ENCODE peak calls at places on chromosomes 1 and 21, in nine cellular contexts. One of them, this sample, is unnamed.

GRCh38 chr1:19644761-19645543 is 841 bp downstream of the NBL1 start:
- DNase-seq in brain microvascular endothelial cell: no peak
- DNase-seq in posterior cingulate gyrus: no peak
- DNase-seq in activated naive CD4-positive, alpha-beta T cell: peak; percentile 35
- DNase-seq in DMS79: no peak
- DNase-seq in stimulated activated CD4-positive, alpha-beta T cell treated with anti-CD3 and anti-CD28 coated beads, Interleukin-15, amount 100 ng/mL, for 24 hours: peak; percentile 72
- DNase-seq in non-pigmented ciliary epithelial cell: no peak
- DNase-seq in upper lobe of right lung: no peak
- DNase-seq in endodermal cell: peak; percentile 80
- DNase-seq in this sample: peak; percentile 57

GRCh38 chr1:238254935-238255334 is 364.2 kb upstream of the ZP4 start:
- DNase-seq in activated naive CD4-positive, alpha-beta T cell: no peak
- DNase-seq in upper lobe of right lung: no peak
- DNase-seq in non-pigmented ciliary epithelial cell: no peak
- DNase-seq in DMS79: no peak
- DNase-seq in stimulated activated CD4-positive, alpha-beta T cell treated with anti-CD3 and anti-CD28 coated beads, Interleukin-15, amount 100 ng/mL, for 24 hours: no peak
- DNase-seq in brain microvascular endothelial cell: no peak
- DNase-seq in posterior cingulate gyrus: no peak
- DNase-seq in endodermal cell: no peak
- DNase-seq in this sample: no peak

GRCh38 chr1:46535063-46535462 is 16.4 kb downstream of the KNCN start:
- DNase-seq in upper lobe of right lung: no peak
- DNase-seq in stimulated activated CD4-positive, alpha-beta T cell treated with anti-CD3 and anti-CD28 coated beads, Interleukin-15, amount 100 ng/mL, for 24 hours: peak; percentile 43
- DNase-seq in non-pigmented ciliary epithelial cell: no peak
- DNase-seq in DMS79: no peak
- DNase-seq in activated naive CD4-positive, alpha-beta T cell: no peak
- DNase-seq in brain microvascular endothelial cell: no peak
- DNase-seq in endodermal cell: peak; percentile 71
- DNase-seq in posterior cingulate gyrus: no peak
- DNase-seq in this sample: no peak

GRCh38 chr1:154624756-154625643 is 17.0 kb upstream of the ADAR start:
- DNase-seq in stimulated activated CD4-positive, alpha-beta T cell treated with anti-CD3 and anti-CD28 coated beads, Interleukin-15, amount 100 ng/mL, for 24 hours: no peak
- DNase-seq in posterior cingulate gyrus: no peak
- DNase-seq in endodermal cell: no peak
- DNase-seq in non-pigmented ciliary epithelial cell: peak; percentile 90
- DNase-seq in activated naive CD4-positive, alpha-beta T cell: no peak
- DNase-seq in DMS79: no peak
- DNase-seq in upper lobe of right lung: no peak
- DNase-seq in brain microvascular endothelial cell: peak; percentile 88
- DNase-seq in this sample: no peak

GRCh38 chr1:241485554-241485992 is 34.0 kb downstream of the FH start:
- DNase-seq in endodermal cell: peak; percentile 56
- DNase-seq in DMS79: no peak
- DNase-seq in stimulated activated CD4-positive, alpha-beta T cell treated with anti-CD3 and anti-CD28 coated beads, Interleukin-15, amount 100 ng/mL, for 24 hours: no peak
- DNase-seq in upper lobe of right lung: no peak
- DNase-seq in posterior cingulate gyrus: no peak
- DNase-seq in brain microvascular endothelial cell: peak; percentile 18
- DNase-seq in activated naive CD4-positive, alpha-beta T cell: no peak
- DNase-seq in non-pigmented ciliary epithelial cell: no peak
- DNase-seq in this sample: no peak

GRCh38 chr1:235553063-235553675 is 48.9 kb upstream of the B3GALNT2 start:
- DNase-seq in brain microvascular endothelial cell: no peak
- DNase-seq in non-pigmented ciliary epithelial cell: no peak
- DNase-seq in DMS79: no peak
- DNase-seq in endodermal cell: no peak
- DNase-seq in posterior cingulate gyrus: no peak
- DNase-seq in stimulated activated CD4-positive, alpha-beta T cell treated with anti-CD3 and anti-CD28 coated beads, Interleukin-15, amount 100 ng/mL, for 24 hours: no peak
- DNase-seq in activated naive CD4-positive, alpha-beta T cell: no peak
- DNase-seq in upper lobe of right lung: no peak
- DNase-seq in this sample: no peak

GRCh38 chr1:26405281-26405915 is 5.2 kb upstream of the LIN28A start:
- DNase-seq in DMS79: no peak
- DNase-seq in activated naive CD4-positive, alpha-beta T cell: no peak
- DNase-seq in upper lobe of right lung: no peak
- DNase-seq in endodermal cell: no peak
- DNase-seq in posterior cingulate gyrus: no peak
- DNase-seq in stimulated activated CD4-positive, alpha-beta T cell treated with anti-CD3 and anti-CD28 coated beads, Interleukin-15, amount 100 ng/mL, for 24 hours: no peak
- DNase-seq in brain microvascular endothelial cell: peak; percentile 63
- DNase-seq in non-pigmented ciliary epithelial cell: peak; percentile 63
- DNase-seq in this sample: no peak

GRCh38 chr21:18298228-18298627 is 53.6 kb downstream of the CHODL start:
- DNase-seq in brain microvascular endothelial cell: no peak
- DNase-seq in posterior cingulate gyrus: no peak
- DNase-seq in non-pigmented ciliary epithelial cell: no peak
- DNase-seq in DMS79: no peak
- DNase-seq in stimulated activated CD4-positive, alpha-beta T cell treated with anti-CD3 and anti-CD28 coated beads, Interleukin-15, amount 100 ng/mL, for 24 hours: no peak
- DNase-seq in endodermal cell: peak; percentile 75
- DNase-seq in upper lobe of right lung: no peak
- DNase-seq in activated naive CD4-positive, alpha-beta T cell: no peak
- DNase-seq in this sample: no peak

GRCh38 chr21:45796003-45796402 is 152.5 kb downstream of the PCBP3 start:
- DNase-seq in stimulated activated CD4-positive, alpha-beta T cell treated with anti-CD3 and anti-CD28 coated beads, Interleukin-15, amount 100 ng/mL, for 24 hours: no peak
- DNase-seq in posterior cingulate gyrus: no peak
- DNase-seq in brain microvascular endothelial cell: no peak
- DNase-seq in endodermal cell: no peak
- DNase-seq in activated naive CD4-positive, alpha-beta T cell: no peak
- DNase-seq in upper lobe of right lung: no peak
- DNase-seq in DMS79: no peak
- DNase-seq in non-pigmented ciliary epithelial cell: no peak
- DNase-seq in this sample: no peak

GRCh38 chr1:62210960-62211359 is 16.3 kb downstream of the L1TD1 start:
- DNase-seq in DMS79: no peak
- DNase-seq in endodermal cell: no peak
- DNase-seq in activated naive CD4-positive, alpha-beta T cell: no peak
- DNase-seq in posterior cingulate gyrus: no peak
- DNase-seq in brain microvascular endothelial cell: no peak
- DNase-seq in non-pigmented ciliary epithelial cell: no peak
- DNase-seq in stimulated activated CD4-positive, alpha-beta T cell treated with anti-CD3 and anti-CD28 coated beads, Interleukin-15, amount 100 ng/mL, for 24 hours: no peak
- DNase-seq in upper lobe of right lung: no peak
- DNase-seq in this sample: no peak